ENCODE peak calls at places on chromosomes 7 and 10, in five cellular contexts. I is gastrocnemius medialis, L is cardiac muscle cell, M is BJ, D is brain microvascular endothelial cell. F is an unnamed sample.

GRCh38 chr10:87860156-87860795 is 3.1 kb downstream of the KLLN start:
- DNase-seq in I (peak), L (peak), M (no peak), D (peak), F (no peak)

GRCh38 chr7:2993868-2994267 is 49.8 kb downstream of the CARD11 start:
- DNase-seq in I (no peak), L (no peak), M (no peak), D (no peak), F (no peak)

GRCh38 chr10:121241337-121241736 is 356.9 kb downstream of the FGFR2 start:
- DNase-seq in I (no peak), L (no peak), M (no peak), D (no peak), F (peak)

GRCh38 chr7:28114056-28114455 is 66.5 kb downstream of the JAZF1 start:
- DNase-seq in I (no peak), L (no peak), M (no peak), D (no peak), F (peak)

GRCh38 chr7:441713-442421 is 77.8 kb downstream of the PDGFA start:
- DNase-seq in I (peak), L (no peak), M (no peak), D (no peak), F (no peak)

GRCh38 chr10:59622320-59622901 is 87.2 kb downstream of the SLC16A9 start:
- DNase-seq in I (peak), L (peak), M (no peak), D (peak), F (no peak)

GRCh38 chr10:95832216-95833037 is 75.3 kb upstream of the CC2D2B start:
- DNase-seq in I (no peak), L (no peak), M (no peak), D (no peak), F (no peak)

GRCh38 chr7:144827581-144828139 is 8.2 kb downstream of the TPK1 start:
- DNase-seq in I (no peak), L (peak), M (no peak), D (peak), F (no peak)

GRCh38 chr10:90930070-90930837 is 9.4 kb upstream of the ANKRD1 start:
- DNase-seq in I (peak), L (peak), M (peak), D (peak), F (no peak)

GRCh38 chr10:48247680-48248079 is 26.8 kb downstream of the FRMPD2 start:
- DNase-seq in I (no peak), L (no peak), M (peak), D (no peak), F (peak)

GRCh38 chr10:128095023-128095752 is 31.0 kb downstream of the MKI67 start:
- DNase-seq in I (no peak), L (no peak), M (no peak), D (no peak), F (no peak)

GRCh38 chr7:121605297-121605640 is 209.2 kb upstream of the FAM3C start:
- DNase-seq in I (no peak), L (peak), M (no peak), D (peak), F (no peak)

GRCh38 chr7:31056775-31057346 is 4.8 kb downstream of the ADCYAP1R1 start:
- DNase-seq in I (no peak), L (no peak), M (no peak), D (no peak), F (no peak)

GRCh38 chr10:89414879-89415821 is 782 bp downstream of the IFIT5 start:
- DNase-seq in I (peak), L (peak), M (no peak), D (peak), F (no peak)

GRCh38 chr7:78770422-78771410 is 682.8 kb downstream of the MAGI2 start:
- DNase-seq in I (no peak), L (peak), M (no peak), D (no peak), F (no peak)

GRCh38 chr7:137985253-137985896 is 16.5 kb downstream of the CREB3L2 start:
- DNase-seq in I (no peak), L (peak), M (no peak), D (peak), F (no peak)

GRCh38 chr7:151665363-151665762 is 145.7 kb upstream of the RHEB start:
- DNase-seq in I (no peak), L (peak), M (no peak), D (peak), F (no peak)

GRCh38 chr7:118232837-118233236 is 8.3 kb downstream of the ANKRD7 start:
- DNase-seq in I (no peak), L (no peak), M (no peak), D (no peak), F (no peak)

GRCh38 chr7:23544913-23545354 is 13.2 kb upstream of the TRA2A start:
- DNase-seq in I (no peak), L (peak), M (no peak), D (peak), F (peak)

DNA sequence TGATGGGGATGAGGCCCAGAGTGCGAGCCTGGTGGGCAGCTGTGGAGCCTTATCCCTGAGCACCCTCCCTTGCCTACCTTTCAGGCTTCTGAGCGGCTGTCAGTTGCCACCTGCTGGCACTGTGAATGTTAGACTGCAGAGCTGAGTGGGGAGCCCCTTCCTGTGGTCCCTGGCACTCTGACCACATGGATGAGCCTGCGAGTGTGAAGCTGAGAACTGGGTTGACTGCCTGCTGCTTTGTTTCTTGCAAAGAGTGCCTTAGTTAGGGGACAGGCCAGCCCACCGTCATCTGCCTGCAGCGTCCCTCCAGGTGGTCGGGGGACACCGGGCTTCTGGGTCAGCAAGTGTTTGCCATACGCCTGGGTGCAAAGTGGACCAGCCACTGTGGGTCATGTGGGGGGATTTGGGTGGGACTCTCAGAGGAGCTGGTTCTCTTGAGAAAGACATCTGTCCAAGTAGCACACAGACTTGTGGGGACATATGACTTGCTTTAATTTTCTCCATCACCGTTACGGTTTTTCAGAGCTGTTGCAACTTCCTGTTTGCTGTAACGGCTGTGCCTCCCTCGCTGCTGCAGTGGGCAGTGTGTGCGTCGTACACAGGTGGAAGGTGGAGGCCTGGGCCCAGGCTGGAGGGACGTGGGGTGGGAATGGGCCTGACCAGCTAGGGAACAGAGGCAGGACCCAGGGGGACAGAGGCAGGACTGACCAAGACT is 13.7 kb downstream of the INPP5A start:
- DNase-seq in I (no peak), L (no peak), M (no peak), D (no peak), F (no peak)
- TF ChIP-seq CTCF in I (no peak), L (no peak), M (no peak), D (no peak), F (no peak)

DNA sequence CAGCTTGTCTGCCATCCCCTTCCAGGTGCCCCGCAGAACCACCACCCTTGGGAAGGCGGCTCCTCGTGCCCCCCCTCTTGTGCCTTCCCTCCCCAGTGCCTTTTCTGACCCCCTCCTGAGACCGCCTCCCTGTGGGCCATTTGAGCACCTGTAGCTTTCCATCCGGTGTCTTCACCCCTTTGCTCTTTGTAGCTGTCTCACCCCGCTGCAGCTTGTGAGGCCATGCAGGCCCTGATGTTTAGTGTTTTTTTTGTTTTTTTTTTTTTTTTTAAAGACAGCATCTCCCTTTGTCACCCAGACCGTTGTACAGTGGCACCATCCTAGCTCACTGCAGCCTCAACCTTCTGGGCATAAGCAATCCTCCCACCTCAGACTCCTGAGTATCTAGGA is 52.5 kb downstream of the CUX1 start:
- DNase-seq in I (no peak), L (no peak), M (no peak), D (no peak), F (no peak)
- H3K4me3 ChIP-seq in I (no peak), L (no peak), M (no peak), D (no peak), F (no peak)

DNA sequence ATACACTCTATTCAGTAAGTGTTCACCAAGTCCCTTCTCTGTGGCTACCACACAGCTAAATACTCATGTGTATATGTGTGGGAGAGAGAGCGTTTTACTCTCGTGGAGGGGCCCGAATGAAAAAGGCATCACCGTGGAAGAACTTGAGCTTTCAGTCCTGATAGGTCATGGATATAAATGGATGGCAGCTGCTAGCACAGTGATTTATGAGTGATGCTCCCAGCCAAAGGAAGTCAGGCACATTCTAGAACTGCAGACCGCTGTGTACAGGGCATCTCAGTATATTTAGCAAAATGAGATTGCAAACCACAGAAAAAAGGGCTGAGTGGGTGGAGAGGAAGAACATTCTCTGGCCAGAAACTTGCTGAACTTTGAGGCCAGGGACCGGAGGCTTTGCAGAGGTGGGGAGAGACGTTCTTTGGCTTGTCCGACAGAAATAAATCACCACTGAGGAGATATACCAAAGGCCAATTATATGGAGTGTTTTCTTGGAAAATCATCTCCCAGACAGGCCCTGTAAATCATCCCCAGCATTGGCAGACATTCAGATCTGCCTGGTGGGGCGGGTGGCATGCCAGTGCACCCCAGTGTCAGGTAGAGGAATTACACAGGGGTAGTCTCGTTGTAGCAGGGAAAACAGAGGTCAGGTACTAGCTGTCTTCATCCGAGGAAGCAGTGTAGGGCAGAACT is 655.3 kb downstream of the LRMDA start:
- DNase-seq in I (peak), L (no peak), M (no peak), D (peak), F (no peak)
- TF ChIP-seq CTCF in I (peak), L (peak), M (peak), D (peak), F (peak)

GRCh38 chr7:43586251-43586900 is 3.5 kb downstream of the STK17A start:
- DNase-seq in I (no peak), L (no peak), M (peak), D (no peak), F (no peak)
- H3K4me3 ChIP-seq in I (no peak), L (no peak), M (no peak), D (no peak), F (no peak)

GRCh38 chr7:122887198-122887597 is 938 bp upstream of the CADPS2 start:
- DNase-seq in I (no peak), L (peak), M (no peak), D (peak), F (no peak)
- TF ChIP-seq CTCF in I (no peak), L (peak), M (no peak), D (peak), F (no peak)

DNA sequence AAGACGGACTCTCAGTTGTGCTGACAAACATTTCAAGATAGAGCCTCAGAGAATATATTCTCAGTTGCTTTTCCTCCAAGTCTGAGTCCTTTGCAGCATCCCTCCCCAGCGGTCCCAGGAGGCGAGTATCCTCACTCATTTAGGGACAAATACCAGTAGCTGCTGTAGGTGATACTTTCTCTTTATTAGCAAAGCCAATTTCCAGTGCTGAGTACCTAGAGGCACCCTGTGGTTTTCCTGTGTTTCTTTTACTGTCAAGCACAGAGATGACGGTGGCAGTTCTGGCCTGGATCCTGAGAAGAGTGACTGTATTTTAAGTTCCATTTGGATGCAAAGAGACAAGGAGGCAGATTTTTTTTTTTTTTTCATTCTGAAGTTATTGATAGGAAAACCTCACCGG is 1058.4 kb downstream of the SORCS3 start:
- DNase-seq in I (no peak), L (no peak), M (no peak), D (no peak), F (no peak)
- H3K4me3 ChIP-seq in I (no peak), L (no peak), M (no peak), D (no peak), F (no peak)

DNA sequence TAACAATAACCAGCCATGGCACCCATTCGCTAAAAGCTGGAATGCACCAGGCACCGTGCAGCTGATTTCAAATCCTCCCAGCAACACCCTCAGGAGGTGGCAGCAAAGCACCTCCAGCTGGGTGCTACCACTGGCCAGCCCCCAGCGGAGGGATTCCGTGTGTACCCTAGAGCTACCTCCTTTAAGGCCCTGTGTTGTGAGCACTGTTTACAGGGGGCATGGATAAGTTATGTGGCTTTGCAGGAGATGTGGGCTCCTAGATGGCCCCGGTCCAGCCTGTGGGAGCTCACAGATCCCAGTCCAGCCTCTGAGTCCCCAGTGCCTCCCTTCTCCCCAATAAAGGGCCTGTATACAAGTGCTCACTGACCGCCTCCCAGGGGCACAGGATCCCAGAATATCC is 27.1 kb downstream of the TNRC18 start:
- DNase-seq in I (peak), L (no peak), M (no peak), D (no peak), F (no peak)
- TF ChIP-seq CTCF in I (peak), L (no peak), M (no peak), D (peak), F (peak)

DNA sequence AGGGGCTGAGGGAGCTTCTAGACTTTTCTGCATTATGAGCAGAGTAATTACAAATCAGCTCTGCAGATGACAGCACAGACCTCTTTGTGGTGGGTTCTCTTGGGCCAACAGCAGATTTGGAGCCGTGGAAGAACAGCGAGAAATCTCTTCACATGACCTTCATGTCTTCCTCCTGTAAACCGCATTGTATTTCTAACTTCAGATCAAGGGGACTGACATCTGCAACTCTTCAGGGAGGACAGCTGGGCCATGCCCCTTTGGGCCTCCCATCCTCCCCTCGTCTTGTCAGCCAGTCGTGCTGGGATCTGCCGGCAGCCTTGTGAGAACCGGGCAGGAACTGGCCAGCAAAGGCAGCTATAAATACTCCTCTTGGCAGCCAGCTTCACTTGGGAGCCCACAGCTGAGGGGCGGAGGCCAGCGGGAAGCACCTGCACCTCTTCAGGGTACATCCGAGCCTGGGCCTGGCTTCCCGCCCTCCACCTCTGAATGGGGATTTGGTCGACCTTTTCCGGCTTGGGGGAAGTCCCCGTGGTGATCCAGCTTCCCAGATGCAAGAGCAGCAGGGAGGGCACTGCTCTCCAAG is 54.8 kb downstream of the STEAP1B start:
- DNase-seq in I (peak), L (peak), M (no peak), D (no peak), F (peak)
- H3K4me3 ChIP-seq in I (peak), L (no peak), M (no peak), D (no peak), F (no peak)

DNA sequence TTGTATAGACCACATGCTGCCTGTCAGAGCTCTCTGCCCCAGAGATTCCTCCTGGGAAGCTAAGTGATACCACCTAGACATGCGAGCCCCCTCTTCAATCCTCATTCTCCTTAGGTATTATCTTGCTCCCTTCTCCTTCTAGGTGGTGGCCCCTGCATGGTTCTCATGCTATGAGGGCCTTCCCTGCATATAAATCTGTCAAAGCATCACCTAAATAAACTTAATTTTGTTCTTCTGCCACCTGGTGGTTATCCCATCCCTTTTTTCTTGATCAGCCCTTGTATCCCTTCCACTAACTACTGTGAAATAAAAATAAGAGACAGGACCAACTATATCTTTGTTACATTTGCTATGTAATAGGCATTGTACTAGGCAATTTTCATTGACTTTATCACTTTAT is 242.1 kb downstream of the CDC14C start:
- DNase-seq in I (no peak), L (no peak), M (no peak), D (no peak), F (no peak)
- TF ChIP-seq CTCF in I (no peak), L (no peak), M (no peak), D (no peak), F (no peak)